ENCODE peak calls at places on chromosomes 12 and 14, in nine cellular contexts. One of them, this sample, is unnamed.

GRCh38 chr12:118212627-118213026 is 76.7 kb downstream of the PEBP1 start:
- DNase-seq in AG09309: no peak
- DNase-seq in HCT116: no peak
- DNase-seq in lung: no peak
- DNase-seq in coronary artery: no peak
- DNase-seq in fibroblast of mammary gland: no peak
- DNase-seq in AG04449: no peak
- DNase-seq in HepG2: no peak
- DNase-seq in heart left ventricle: no peak
- DNase-seq in this sample: no peak

GRCh38 chr12:69476276-69477017 is 6.3 kb downstream of the FRS2 start:
- DNase-seq in heart left ventricle: no peak
- DNase-seq in HepG2: peak
- DNase-seq in AG04449: no peak
- DNase-seq in HCT116: no peak
- DNase-seq in AG09309: no peak
- DNase-seq in lung: no peak
- DNase-seq in coronary artery: no peak
- DNase-seq in fibroblast of mammary gland: peak
- DNase-seq in this sample: no peak

GRCh38 chr12:118714051-118714460 is 267.3 kb upstream of the SRRM4 start:
- DNase-seq in coronary artery: no peak
- DNase-seq in AG09309: no peak
- DNase-seq in lung: no peak
- DNase-seq in AG04449: no peak
- DNase-seq in HCT116: peak
- DNase-seq in heart left ventricle: no peak
- DNase-seq in HepG2: peak
- DNase-seq in fibroblast of mammary gland: no peak
- DNase-seq in this sample: no peak

GRCh38 chr14:61203059-61203753 is 77.9 kb downstream of the TMEM30B start:
- DNase-seq in AG09309: no peak
- DNase-seq in HepG2: no peak
- DNase-seq in HCT116: no peak
- DNase-seq in lung: no peak
- DNase-seq in coronary artery: no peak
- DNase-seq in heart left ventricle: no peak
- DNase-seq in AG04449: no peak
- DNase-seq in fibroblast of mammary gland: no peak
- DNase-seq in this sample: no peak

GRCh38 chr12:28780096-28780495 is 369.0 kb upstream of the FAR2 start:
- DNase-seq in coronary artery: no peak
- DNase-seq in AG09309: peak
- DNase-seq in heart left ventricle: no peak
- DNase-seq in HepG2: peak
- DNase-seq in fibroblast of mammary gland: peak
- DNase-seq in HCT116: no peak
- DNase-seq in AG04449: peak
- DNase-seq in lung: no peak
- DNase-seq in this sample: peak

GRCh38 chr12:119235352-119235751 is 56.6 kb downstream of the HSPB8 start:
- DNase-seq in coronary artery: no peak
- DNase-seq in fibroblast of mammary gland: no peak
- DNase-seq in lung: no peak
- DNase-seq in AG04449: no peak
- DNase-seq in HCT116: no peak
- DNase-seq in AG09309: no peak
- DNase-seq in heart left ventricle: no peak
- DNase-seq in HepG2: no peak
- DNase-seq in this sample: no peak

GRCh38 chr12:72790273-72790672 is 518.1 kb downstream of the TRHDE start:
- DNase-seq in lung: no peak
- DNase-seq in AG09309: no peak
- DNase-seq in fibroblast of mammary gland: no peak
- DNase-seq in coronary artery: no peak
- DNase-seq in heart left ventricle: no peak
- DNase-seq in AG04449: no peak
- DNase-seq in HCT116: no peak
- DNase-seq in HepG2: no peak
- DNase-seq in this sample: no peak

GRCh38 chr12:107306141-107306670 is 212.9 kb upstream of the CRY1 start:
- DNase-seq in AG09309: no peak
- DNase-seq in heart left ventricle: no peak
- DNase-seq in AG04449: no peak
- DNase-seq in HCT116: no peak
- DNase-seq in fibroblast of mammary gland: no peak
- DNase-seq in lung: no peak
- DNase-seq in HepG2: no peak
- DNase-seq in coronary artery: no peak
- DNase-seq in this sample: no peak

GRCh38 chr12:25558566-25558965 is 5.5 kb upstream of the LMNTD1 start:
- DNase-seq in HepG2: no peak
- DNase-seq in heart left ventricle: no peak
- DNase-seq in coronary artery: no peak
- DNase-seq in AG04449: no peak
- DNase-seq in AG09309: no peak
- DNase-seq in lung: no peak
- DNase-seq in HCT116: no peak
- DNase-seq in fibroblast of mammary gland: peak
- DNase-seq in this sample: peak

DNA sequence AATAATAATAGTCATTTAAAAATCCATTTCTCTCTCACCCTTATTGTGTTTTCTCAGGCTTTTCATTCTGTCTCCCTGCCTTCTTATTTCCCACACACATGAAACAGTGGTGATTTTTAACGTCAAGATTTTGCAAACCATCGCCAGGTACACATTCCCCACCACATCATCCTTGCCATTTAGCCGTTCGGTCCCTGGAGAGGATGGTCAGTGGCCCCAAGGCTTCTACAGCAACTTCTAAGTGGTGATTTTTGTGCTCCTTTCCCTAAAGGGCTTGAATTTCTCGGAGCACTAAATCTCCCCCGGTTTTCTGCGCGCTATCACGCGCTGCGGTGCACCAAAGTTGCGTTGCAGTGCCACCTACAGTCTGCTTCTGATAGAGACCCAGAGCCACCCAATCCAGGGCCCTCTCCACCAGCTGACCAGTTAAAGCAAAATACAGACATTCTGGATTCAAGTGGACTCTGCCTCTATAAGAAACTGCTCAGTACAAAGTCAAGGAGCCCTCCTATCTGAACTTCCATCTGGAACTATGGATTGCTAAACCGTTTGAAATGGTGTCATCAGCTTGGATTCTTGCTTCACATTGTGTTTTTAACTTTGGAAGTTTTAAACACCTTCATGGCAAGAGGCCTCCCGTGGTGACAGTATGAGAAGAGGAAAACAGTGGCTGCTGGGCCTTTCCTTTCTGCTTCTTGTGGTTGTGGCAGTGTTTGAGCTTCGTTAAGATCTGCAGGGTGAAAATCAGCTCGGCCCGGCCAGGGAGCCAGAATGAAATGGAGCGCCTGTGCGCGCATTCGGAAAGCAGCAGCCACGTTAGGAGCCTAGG is 234.0 kb downstream of the SPTSSA start:
- DNase-seq in HepG2: peak
- DNase-seq in heart left ventricle: peak
- DNase-seq in HCT116: peak
- DNase-seq in AG09309: no peak
- DNase-seq in lung: peak
- DNase-seq in AG04449: no peak
- DNase-seq in coronary artery: no peak
- DNase-seq in fibroblast of mammary gland: peak
- DNase-seq in this sample: no peak
- H3K4me3 ChIP-seq in HepG2: no peak
- H3K4me3 ChIP-seq in heart left ventricle: no peak
- H3K4me3 ChIP-seq in HCT116: no peak
- H3K4me3 ChIP-seq in AG09309: no peak
- H3K4me3 ChIP-seq in lung: no peak
- H3K4me3 ChIP-seq in AG04449: no peak
- H3K4me3 ChIP-seq in coronary artery: no peak
- H3K4me3 ChIP-seq in fibroblast of mammary gland: no peak
- H3K4me3 ChIP-seq in this sample: peak

GRCh38 chr12:49649892-49650291 is 26.5 kb downstream of the PRPF40B start:
- DNase-seq in coronary artery: no peak
- DNase-seq in heart left ventricle: no peak
- DNase-seq in AG04449: no peak
- DNase-seq in lung: no peak
- DNase-seq in HepG2: no peak
- DNase-seq in fibroblast of mammary gland: no peak
- DNase-seq in AG09309: no peak
- DNase-seq in HCT116: no peak
- DNase-seq in this sample: no peak

GRCh38 chr12:49647280-49647679 is 23.9 kb downstream of the PRPF40B start:
- DNase-seq in AG09309: no peak
- DNase-seq in lung: no peak
- DNase-seq in HCT116: no peak
- DNase-seq in AG04449: no peak
- DNase-seq in coronary artery: no peak
- DNase-seq in heart left ventricle: peak
- DNase-seq in fibroblast of mammary gland: no peak
- DNase-seq in HepG2: no peak
- DNase-seq in this sample: no peak

GRCh38 chr12:49649445-49649844 is 26.1 kb downstream of the PRPF40B start:
- DNase-seq in AG09309: no peak
- DNase-seq in HCT116: no peak
- DNase-seq in HepG2: no peak
- DNase-seq in coronary artery: no peak
- DNase-seq in AG04449: no peak
- DNase-seq in lung: no peak
- DNase-seq in fibroblast of mammary gland: no peak
- DNase-seq in heart left ventricle: no peak
- DNase-seq in this sample: no peak

GRCh38 chr12:49647827-49648721 is 24.7 kb downstream of the PRPF40B start:
- DNase-seq in fibroblast of mammary gland: no peak
- DNase-seq in lung: no peak
- DNase-seq in AG09309: no peak
- DNase-seq in HCT116: no peak
- DNase-seq in coronary artery: no peak
- DNase-seq in heart left ventricle: no peak
- DNase-seq in AG04449: no peak
- DNase-seq in HepG2: no peak
- DNase-seq in this sample: no peak

GRCh38 chr12:49648722-49649032 is 25.3 kb downstream of the PRPF40B start:
- DNase-seq in HCT116: no peak
- DNase-seq in fibroblast of mammary gland: no peak
- DNase-seq in coronary artery: no peak
- DNase-seq in AG09309: no peak
- DNase-seq in heart left ventricle: no peak
- DNase-seq in AG04449: no peak
- DNase-seq in lung: no peak
- DNase-seq in HepG2: no peak
- DNase-seq in this sample: no peak
- TF ChIP-seq CTCF in HCT116: no peak
- TF ChIP-seq CTCF in fibroblast of mammary gland: no peak
- TF ChIP-seq CTCF in coronary artery: no peak
- TF ChIP-seq CTCF in AG09309: no peak
- TF ChIP-seq CTCF in heart left ventricle: no peak
- TF ChIP-seq CTCF in AG04449: no peak
- TF ChIP-seq CTCF in lung: no peak
- TF ChIP-seq CTCF in HepG2: no peak
- TF ChIP-seq CTCF in this sample: no peak

GRCh38 chr14:102121567-102121966 is 18.1 kb upstream of the WDR20 start:
- DNase-seq in HepG2: no peak
- DNase-seq in AG09309: no peak
- DNase-seq in fibroblast of mammary gland: no peak
- DNase-seq in AG04449: no peak
- DNase-seq in heart left ventricle: no peak
- DNase-seq in coronary artery: no peak
- DNase-seq in HCT116: no peak
- DNase-seq in lung: no peak
- DNase-seq in this sample: no peak

GRCh38 chr14:102125546-102125945 is 14.2 kb upstream of the WDR20 start:
- DNase-seq in HCT116: no peak
- DNase-seq in lung: no peak
- DNase-seq in AG09309: no peak
- DNase-seq in heart left ventricle: no peak
- DNase-seq in fibroblast of mammary gland: no peak
- DNase-seq in coronary artery: no peak
- DNase-seq in AG04449: no peak
- DNase-seq in HepG2: no peak
- DNase-seq in this sample: peak

GRCh38 chr14:102124419-102124818 is 15.3 kb upstream of the WDR20 start:
- DNase-seq in AG09309: no peak
- DNase-seq in lung: no peak
- DNase-seq in heart left ventricle: no peak
- DNase-seq in AG04449: no peak
- DNase-seq in HepG2: no peak
- DNase-seq in HCT116: no peak
- DNase-seq in fibroblast of mammary gland: no peak
- DNase-seq in coronary artery: no peak
- DNase-seq in this sample: no peak

GRCh38 chr14:102131741-102132140 is 8.0 kb upstream of the WDR20 start:
- DNase-seq in coronary artery: no peak
- DNase-seq in AG09309: no peak
- DNase-seq in heart left ventricle: no peak
- DNase-seq in HCT116: no peak
- DNase-seq in lung: no peak
- DNase-seq in fibroblast of mammary gland: no peak
- DNase-seq in HepG2: no peak
- DNase-seq in AG04449: no peak
- DNase-seq in this sample: no peak

GRCh38 chr14:102126807-102127455 is 12.8 kb upstream of the WDR20 start:
- DNase-seq in HCT116: no peak
- DNase-seq in fibroblast of mammary gland: no peak
- DNase-seq in HepG2: no peak
- DNase-seq in heart left ventricle: no peak
- DNase-seq in AG04449: no peak
- DNase-seq in coronary artery: no peak
- DNase-seq in lung: no peak
- DNase-seq in AG09309: no peak
- DNase-seq in this sample: no peak
- H3K4me3 ChIP-seq in HCT116: no peak
- H3K4me3 ChIP-seq in fibroblast of mammary gland: no peak
- H3K4me3 ChIP-seq in HepG2: no peak
- H3K4me3 ChIP-seq in heart left ventricle: no peak
- H3K4me3 ChIP-seq in AG04449: no peak
- H3K4me3 ChIP-seq in coronary artery: no peak
- H3K4me3 ChIP-seq in lung: no peak
- H3K4me3 ChIP-seq in AG09309: no peak
- H3K4me3 ChIP-seq in this sample: no peak

DNA sequence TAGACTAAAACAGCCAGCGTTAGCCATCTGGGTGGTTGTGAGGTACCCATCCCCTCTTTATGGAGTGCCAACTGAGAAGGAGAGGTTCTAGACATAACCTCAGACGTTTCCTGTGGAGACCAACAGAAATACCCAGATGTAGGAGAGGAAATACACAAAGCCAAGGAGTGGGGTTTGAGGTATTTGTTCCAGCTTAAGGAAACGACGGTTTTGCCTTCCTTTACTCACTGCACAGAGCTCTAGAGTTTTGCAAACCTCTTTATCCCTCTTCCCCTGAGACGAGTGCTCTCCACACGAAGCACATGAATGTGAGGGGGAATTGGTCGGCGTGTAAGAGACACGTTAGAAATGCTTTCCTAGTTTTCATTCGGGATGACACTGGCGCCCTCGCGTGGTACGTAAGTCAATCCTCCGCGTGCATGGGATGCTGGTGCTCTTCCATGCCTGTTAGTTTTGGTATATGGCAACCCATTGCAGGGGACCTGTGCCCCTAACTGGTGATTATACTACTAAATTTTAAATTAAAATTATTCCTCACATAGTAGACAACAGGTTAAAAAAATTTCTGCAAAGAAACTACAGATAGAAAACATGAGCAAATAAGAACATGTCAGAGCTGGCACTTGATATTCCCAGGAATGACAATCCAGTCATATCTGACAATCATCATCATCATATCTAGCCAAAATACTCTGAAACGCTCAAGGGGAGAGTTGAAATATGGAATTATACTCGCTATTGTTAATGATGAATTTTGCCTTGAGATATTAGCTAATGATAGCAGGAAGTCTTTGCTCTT is 121.7 kb downstream of the PPM1H start:
- DNase-seq in heart left ventricle: peak
- DNase-seq in coronary artery: no peak
- DNase-seq in fibroblast of mammary gland: peak
- DNase-seq in lung: peak
- DNase-seq in HCT116: peak
- DNase-seq in HepG2: no peak
- DNase-seq in AG04449: no peak
- DNase-seq in AG09309: peak
- DNase-seq in this sample: no peak
- TF ChIP-seq CTCF in heart left ventricle: peak
- TF ChIP-seq CTCF in coronary artery: peak
- TF ChIP-seq CTCF in fibroblast of mammary gland: peak
- TF ChIP-seq CTCF in lung: peak
- TF ChIP-seq CTCF in HCT116: peak
- TF ChIP-seq CTCF in HepG2: no peak
- TF ChIP-seq CTCF in AG04449: peak
- TF ChIP-seq CTCF in AG09309: peak
- TF ChIP-seq CTCF in this sample: peak